ENCODE peak calls at places on chromosome 15, in six cellular contexts. Q, H, D, Z, L and K are unnamed samples.

GRCh38 chr15:60363903-60364302 is 33.9 kb downstream of the ANXA2 start:
- DNase-seq in L (no peak), Z (no peak), D (no peak), H (no peak), Q (no peak), K (no peak)

GRCh38 chr15:40506964-40507571 is 36.3 kb downstream of the CHST14 start:
- DNase-seq in Z (peak; percentile 76), H (peak; percentile 59), D (peak; percentile 69), Q (peak; percentile 95), L (peak; percentile 92), K (peak; percentile 59)

GRCh38 chr15:69593981-69594966 is 141.7 kb downstream of the RPLP1 start:
- DNase-seq in Q (no peak), Z (no peak), L (peak; percentile 91), H (no peak), D (peak; percentile 98), K (no peak)

GRCh38 chr15:56760186-56760585 is 26.9 kb upstream of the ZNF280D start:
- DNase-seq in H (no peak), Q (no peak), D (no peak), L (no peak), Z (peak; percentile 4), K (no peak)

GRCh38 chr15:40314723-40315276 is 7.1 kb upstream of the PLCB2 start:
- DNase-seq in H (no peak), L (no peak), Z (peak; percentile 72), Q (no peak), D (no peak), K (no peak)

GRCh38 chr15:53009093-53009492 is 219.0 kb upstream of the ONECUT1 start:
- DNase-seq in D (no peak), Q (no peak), H (no peak), L (no peak), Z (no peak), K (no peak)

GRCh38 chr15:70251246-70251990 is 153.7 kb upstream of the TLE3 start:
- DNase-seq in Z (no peak), L (no peak), Q (no peak), H (peak; percentile 46), D (no peak), K (no peak)

GRCh38 chr15:72339777-72340177 is 19.8 kb upstream of the CELF6 start:
- DNase-seq in Q (no peak), L (no peak), D (peak; percentile 47), H (no peak), Z (peak; percentile 75), K (no peak)

GRCh38 chr15:40047413-40048154 is 8.6 kb upstream of the SRP14 start:
- DNase-seq in D (no peak), Q (no peak), L (peak; percentile 85), Z (peak; percentile 70), H (peak; percentile 75), K (peak; percentile 77)

GRCh38 chr15:90818251-90819210 is 49.9 kb upstream of the FURIN start:
- DNase-seq in D (peak; percentile 22), L (peak; percentile 77), Z (no peak), H (peak; percentile 79), Q (peak; percentile 65), K (peak; percentile 59)

GRCh38 chr15:98909968-98910885 is 97.4 kb downstream of the PGPEP1L start:
- DNase-seq in H (no peak), Z (no peak), Q (no peak), L (no peak), D (no peak), K (no peak)

GRCh38 chr15:99439524-99439835 is 126.3 kb upstream of the MEF2A start:
- DNase-seq in Q (no peak), D (no peak), L (peak; percentile 25), H (no peak), Z (no peak), K (no peak)

GRCh38 chr15:64133619-64134018 is 17.9 kb upstream of the SNX22 start:
- DNase-seq in L (no peak), D (no peak), Q (no peak), H (no peak), Z (no peak), K (no peak)
- H3K36me3 ChIP-seq in L (peaks cover 100% of the 10 kb centered on the region), D (peaks cover 42% of the 10 kb centered on the region), Q (peaks cover 22% of the 10 kb centered on the region), H (no peaks in the 10 kb centered on the region), Z (peaks cover 64% of the 10 kb centered on the region), K (peaks cover 59% of the 10 kb centered on the region)

GRCh38 chr15:41732487-41732886 is 41.8 kb upstream of the MAPKBP1 start:
- DNase-seq in D (no peak), Q (no peak), Z (no peak), H (no peak), L (no peak), K (no peak)

GRCh38 chr15:41730543-41730942 is 43.7 kb upstream of the MAPKBP1 start:
- DNase-seq in D (no peak), L (no peak), Q (no peak), H (no peak), Z (no peak), K (no peak)

GRCh38 chr15:41734079-41734478 is 40.2 kb upstream of the MAPKBP1 start:
- DNase-seq in D (no peak), Q (no peak), Z (no peak), L (no peak), H (no peak), K (no peak)

GRCh38 chr15:41735033-41735432 is 39.3 kb upstream of the MAPKBP1 start:
- DNase-seq in H (no peak), Q (no peak), L (no peak), D (no peak), Z (no peak), K (no peak)
- H3K4me3 ChIP-seq in H (no peak overlapping the region), Q (no peak overlapping the region), L (no peak overlapping the region), D (no peak overlapping the region), Z (no peak overlapping the region), K (no peak overlapping the region)

GRCh38 chr15:89129123-89129815 is 41.0 kb downstream of the ABHD2 start:
- DNase-seq in Q (peak; percentile 84), H (peak; percentile 49), D (no peak), Z (peak; percentile 62), L (peak; percentile 81), K (no peak)
- TF ChIP-seq CTCF in Q (peak; percentile 90), H (peak; percentile 33), D (peak; percentile 75), Z (peak; percentile 78), L (peak; percentile 58), K (peak; percentile 93)

DNA sequence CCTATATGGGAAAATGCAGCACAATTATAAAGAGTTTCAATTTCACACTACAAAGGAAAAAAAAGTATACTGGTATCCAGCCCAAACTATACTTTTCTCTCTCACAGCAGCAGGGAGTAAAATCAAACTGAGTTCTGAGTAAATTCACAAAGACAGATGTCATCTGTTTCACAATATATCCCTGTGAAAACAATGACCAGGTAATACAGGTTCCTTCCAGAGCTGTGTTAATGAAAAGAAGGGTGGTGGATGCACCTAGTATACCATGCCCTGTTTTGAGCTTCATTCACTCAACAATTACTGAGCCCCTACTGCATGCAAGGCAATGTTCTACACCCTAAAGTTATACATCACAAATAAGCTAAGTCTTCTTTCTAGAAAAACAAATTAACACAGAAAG is 108.5 kb downstream of the TJP1 start:
- DNase-seq in Q (no peak), L (no peak), Z (no peak), H (no peak), D (no peak), K (no peak)
- H3K36me3 ChIP-seq in Q (peaks cover 40% of the 10 kb centered on the region), L (peaks cover 65% of the 10 kb centered on the region), Z (peaks cover 36% of the 10 kb centered on the region), H (no peaks in the 10 kb centered on the region), D (peaks cover 15% of the 10 kb centered on the region), K (no peaks in the 10 kb centered on the region)

GRCh38 chr15:77634266-77634962 is 1.7 kb upstream of the LINGO1 start:
- DNase-seq in Q (peak; percentile 94), D (peak; percentile 46), H (peak; percentile 59), Z (peak; percentile 48), L (peak; percentile 83), K (peak; percentile 43)

GRCh38 chr15:77633134-77633912 is 611 bp upstream of the LINGO1 start:
- DNase-seq in H (peak; percentile 63), Z (peak; percentile 76), D (peak; percentile 62), Q (peak; percentile 96), L (peak; percentile 97), K (peak; percentile 75)

GRCh38 chr15:77631790-77632551 is 741 bp downstream of the LINGO1 start:
- DNase-seq in Q (peak; percentile 80), H (no peak), D (no peak), L (no peak), Z (no peak), K (no peak)

GRCh38 chr15:77632760-77633133 is at the start of gene LINGO1:
- DNase-seq in L (no peak), Z (no peak), Q (peak; percentile 81), D (no peak), H (no peak), K (no peak)

DNA sequence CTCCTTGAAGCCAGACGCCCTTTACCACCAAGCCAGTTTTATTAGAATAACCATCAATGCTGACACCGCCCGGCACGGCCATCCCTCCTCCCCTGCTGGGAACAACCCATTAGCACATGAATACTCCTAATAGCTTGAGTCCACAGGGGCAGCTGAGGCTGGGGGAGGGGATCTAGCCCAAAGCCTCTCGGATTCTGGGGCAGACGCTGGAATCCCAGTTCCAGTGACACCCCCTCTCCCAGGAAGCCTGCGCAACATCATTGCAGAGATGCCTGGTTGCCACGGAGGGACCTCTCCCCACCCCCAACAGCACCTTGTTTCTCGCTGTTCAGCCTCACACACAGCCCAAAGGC is 1.2 kb upstream of the LINGO1 start:
- DNase-seq in Q (peak; percentile 98), Z (no peak), L (peak; percentile 62), H (no peak), D (no peak), K (no peak)
- H3K4me3 ChIP-seq in Q (peak overlapping the region; percentile 73), Z (no peak overlapping the region), L (no peak overlapping the region), H (no peak overlapping the region), D (no peak overlapping the region), K (no peak overlapping the region)

GRCh38 chr15:74978503-74978902 is 16.9 kb upstream of the SCAMP5 start:
- DNase-seq in L (no peak), Q (no peak), H (no peak), Z (no peak), D (no peak), K (no peak)

GRCh38 chr15:74978077-74978476 is 17.3 kb upstream of the SCAMP5 start:
- DNase-seq in D (no peak), H (no peak), Q (no peak), Z (no peak), L (no peak), K (no peak)

GRCh38 chr15:74977599-74977998 is 17.8 kb upstream of the SCAMP5 start:
- DNase-seq in Q (no peak), L (no peak), H (no peak), Z (no peak), D (no peak), K (no peak)

DNA sequence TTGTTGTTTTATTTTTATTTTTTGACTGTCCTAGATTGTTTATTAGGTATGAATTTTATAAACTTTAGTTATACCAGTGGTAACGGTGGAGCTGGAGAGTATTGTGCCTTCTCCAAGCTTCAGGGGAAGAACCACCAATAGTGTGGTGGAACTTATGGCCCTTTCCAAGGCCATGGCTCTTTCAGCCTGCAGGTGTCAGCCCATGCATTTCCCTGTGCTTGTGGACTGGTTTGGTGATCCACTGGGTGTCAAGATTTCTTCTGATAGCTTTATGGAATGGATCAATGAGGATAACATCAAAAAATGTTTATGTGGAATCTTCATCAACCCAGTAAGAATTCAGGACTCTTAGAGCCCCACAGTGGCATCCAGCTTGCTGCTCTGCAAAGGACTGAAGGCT is 19.2 kb upstream of the SCAMP5 start:
- DNase-seq in L (no peak), D (no peak), Z (no peak), H (no peak), Q (no peak), K (no peak)
- TF ChIP-seq CTCF in L (no peak), D (peak; percentile 38), Z (no peak), H (no peak), Q (peak; percentile 29), K (no peak)

GRCh38 chr15:38332711-38333110 is 80.1 kb downstream of the SPRED1 start:
- DNase-seq in Z (no peak), L (no peak), D (no peak), H (no peak), Q (no peak), K (no peak)
- H3K36me3 ChIP-seq in Z (no peaks in the 10 kb centered on the region), L (peaks cover 3% of the 10 kb centered on the region), D (no peaks in the 10 kb centered on the region), H (no peaks in the 10 kb centered on the region), Q (peaks cover 7% of the 10 kb centered on the region), K (no peaks in the 10 kb centered on the region)